ENCODE peak calls at places on chromosomes 5 and 9, in five cellular contexts. One of them, this sample, is unnamed.

GRCh38 chr5:142869883-142870282 is 99.7 kb downstream of the ARHGAP26 start:
- DNase-seq in erythroblast: no peak
- DNase-seq in stimulated activated CD4-positive, alpha-beta T cell treated with anti-CD3 and anti-CD28 coated beads, Interleukin-2, amount 100 ng/mL, for 48 hours: no peak
- DNase-seq in kidney epithelial cell: no peak
- DNase-seq in NCI-H460: no peak
- DNase-seq in this sample: no peak

GRCh38 chr5:178424141-178424855 is 165.9 kb downstream of the COL23A1 start:
- DNase-seq in erythroblast: no peak
- DNase-seq in stimulated activated CD4-positive, alpha-beta T cell treated with anti-CD3 and anti-CD28 coated beads, Interleukin-2, amount 100 ng/mL, for 48 hours: no peak
- DNase-seq in kidney epithelial cell: no peak
- DNase-seq in NCI-H460: no peak
- DNase-seq in this sample: no peak

GRCh38 chr5:44536650-44537260 is 147.5 kb upstream of the FGF10 start:
- DNase-seq in erythroblast: peak; percentile 34
- DNase-seq in stimulated activated CD4-positive, alpha-beta T cell treated with anti-CD3 and anti-CD28 coated beads, Interleukin-2, amount 100 ng/mL, for 48 hours: peak; percentile 11
- DNase-seq in kidney epithelial cell: no peak
- DNase-seq in NCI-H460: peak; percentile 16
- DNase-seq in this sample: no peak

GRCh38 chr5:72487151-72487550 is 20.1 kb downstream of the ZNF366 start:
- DNase-seq in erythroblast: no peak
- DNase-seq in stimulated activated CD4-positive, alpha-beta T cell treated with anti-CD3 and anti-CD28 coated beads, Interleukin-2, amount 100 ng/mL, for 48 hours: no peak
- DNase-seq in kidney epithelial cell: no peak
- DNase-seq in NCI-H460: no peak
- DNase-seq in this sample: no peak

GRCh38 chr5:149799119-149799623 is 69.1 kb downstream of the PPARGC1B start:
- DNase-seq in erythroblast: no peak
- DNase-seq in stimulated activated CD4-positive, alpha-beta T cell treated with anti-CD3 and anti-CD28 coated beads, Interleukin-2, amount 100 ng/mL, for 48 hours: no peak
- DNase-seq in kidney epithelial cell: peak; percentile 50
- DNase-seq in NCI-H460: peak; percentile 47
- DNase-seq in this sample: peak; percentile 12

GRCh38 chr5:151252762-151253603 is at the start of gene GM2A:
- DNase-seq in erythroblast: peak; percentile 100
- DNase-seq in stimulated activated CD4-positive, alpha-beta T cell treated with anti-CD3 and anti-CD28 coated beads, Interleukin-2, amount 100 ng/mL, for 48 hours: peak; percentile 98
- DNase-seq in kidney epithelial cell: peak; percentile 97
- DNase-seq in NCI-H460: peak; percentile 99
- DNase-seq in this sample: peak; percentile 97

GRCh38 chr9:90455316-90455715 is 187.3 kb downstream of the DIRAS2 start:
- DNase-seq in erythroblast: no peak
- DNase-seq in stimulated activated CD4-positive, alpha-beta T cell treated with anti-CD3 and anti-CD28 coated beads, Interleukin-2, amount 100 ng/mL, for 48 hours: no peak
- DNase-seq in kidney epithelial cell: no peak
- DNase-seq in NCI-H460: no peak
- DNase-seq in this sample: no peak

GRCh38 chr5:142543951-142544753 is 141.7 kb downstream of the FGF1 start:
- DNase-seq in erythroblast: no peak
- DNase-seq in stimulated activated CD4-positive, alpha-beta T cell treated with anti-CD3 and anti-CD28 coated beads, Interleukin-2, amount 100 ng/mL, for 48 hours: no peak
- DNase-seq in kidney epithelial cell: no peak
- DNase-seq in NCI-H460: no peak
- DNase-seq in this sample: no peak

This sample was measured in epithelial cell of prostate.